ENCODE peak calls at places on chromosome 11, in four cellular contexts. F, M, P and H are unnamed samples.

GRCh38 chr11:27673979-27674663 is 26.1 kb downstream of the BDNF start:
- DNase-seq in F (no peak), M (no peak), P (no peak), H (peak)

GRCh38 chr11:128550261-128550821 is 37.0 kb downstream of the ETS1 start:
- DNase-seq in F (no peak), M (no peak), P (no peak), H (no peak)

GRCh38 chr11:13208921-13209320 is 68.7 kb upstream of the BMAL1 start:
- DNase-seq in F (no peak), M (no peak), P (no peak), H (no peak)

GRCh38 chr11:57072640-57073039 is 83.9 kb downstream of the OR5AK2 start:
- DNase-seq in F (peak), M (no peak), P (no peak), H (peak)

GRCh38 chr11:12680246-12680939 is 6.2 kb downstream of the TEAD1 start:
- DNase-seq in F (no peak), M (no peak), P (peak), H (no peak)

GRCh38 chr11:58739725-58740430 is 8.1 kb upstream of the GLYAT start:
- DNase-seq in F (peak), M (no peak), P (peak), H (no peak)

GRCh38 chr11:34234086-34234740 is 123.6 kb downstream of the ABTB2 start:
- DNase-seq in F (no peak), M (peak), P (peak), H (no peak)

GRCh38 chr11:62605467-62605866 is 3.8 kb upstream of the MTA2 start:
- DNase-seq in F (no peak), M (no peak), P (no peak), H (no peak)

GRCh38 chr11:119222308-119222707 is 16.2 kb downstream of the CBL start:
- DNase-seq in F (no peak), M (no peak), P (no peak), H (no peak)